ENCODE peak calls at places on chromosomes 2 and 18, in four cellular contexts. One of them, this sample, is unnamed. For H3K36me3, the result is how much of the 10 kb centered on the place peaks cover.

GRCh38 chr2:160494243-160494642 is 636 bp upstream of the RBMS1 start:
- DNase-seq in lower lobe of right lung: no peak
- DNase-seq in mucosa of descending colon: no peak
- DNase-seq in endothelial cell of umbilical vein: peak
- DNase-seq in this sample: no peak

GRCh38 chr2:195710407-195710806 is 53.4 kb downstream of the SLC39A10 start:
- DNase-seq in lower lobe of right lung: no peak
- DNase-seq in mucosa of descending colon: no peak
- DNase-seq in endothelial cell of umbilical vein: no peak
- DNase-seq in this sample: peak

GRCh38 chr18:8607776-8608682 is 1.2 kb upstream of the RAB12 start:
- DNase-seq in lower lobe of right lung: no peak
- DNase-seq in mucosa of descending colon: no peak
- DNase-seq in endothelial cell of umbilical vein: no peak
- DNase-seq in this sample: no peak

GRCh38 chr2:238462782-238463396 is 36.2 kb downstream of the ASB1 start:
- DNase-seq in lower lobe of right lung: no peak
- DNase-seq in mucosa of descending colon: peak
- DNase-seq in endothelial cell of umbilical vein: peak
- DNase-seq in this sample: peak

GRCh38 chr2:221482581-221483140 is 89.4 kb downstream of the EPHA4 start:
- DNase-seq in lower lobe of right lung: no peak
- DNase-seq in mucosa of descending colon: no peak
- DNase-seq in endothelial cell of umbilical vein: no peak
- DNase-seq in this sample: no peak

GRCh38 chr2:84631047-84631446 is 114.7 kb downstream of the DNAH6 start:
- DNase-seq in lower lobe of right lung: no peak
- DNase-seq in mucosa of descending colon: no peak
- DNase-seq in endothelial cell of umbilical vein: peak
- DNase-seq in this sample: peak

GRCh38 chr2:47078541-47079482 is 76.3 kb downstream of the STPG4 start:
- DNase-seq in lower lobe of right lung: no peak
- DNase-seq in mucosa of descending colon: peak
- DNase-seq in endothelial cell of umbilical vein: no peak
- DNase-seq in this sample: no peak

GRCh38 chr2:111236027-111236426 is 115.3 kb downstream of the BCL2L11 start:
- DNase-seq in lower lobe of right lung: peak
- DNase-seq in mucosa of descending colon: no peak
- DNase-seq in endothelial cell of umbilical vein: no peak
- DNase-seq in this sample: peak

GRCh38 chr2:120012363-120012762 is 514 bp upstream of the EPB41L5 start:
- DNase-seq in lower lobe of right lung: no peak
- DNase-seq in mucosa of descending colon: no peak
- DNase-seq in endothelial cell of umbilical vein: no peak
- DNase-seq in this sample: no peak

GRCh38 chr2:60439219-60439974 is 114.1 kb downstream of the BCL11A start:
- DNase-seq in lower lobe of right lung: peak
- DNase-seq in mucosa of descending colon: peak
- DNase-seq in endothelial cell of umbilical vein: no peak
- DNase-seq in this sample: no peak

GRCh38 chr2:170930132-170931109 is 1.4 kb downstream of the GORASP2 start:
- DNase-seq in lower lobe of right lung: no peak
- DNase-seq in mucosa of descending colon: peak
- DNase-seq in endothelial cell of umbilical vein: peak
- DNase-seq in this sample: peak

GRCh38 chr2:47357475-47357874 is 45.5 kb upstream of the MSH2 start:
- DNase-seq in lower lobe of right lung: no peak
- DNase-seq in mucosa of descending colon: peak
- DNase-seq in endothelial cell of umbilical vein: peak
- DNase-seq in this sample: peak

GRCh38 chr2:120675460-120676130 is 60.1 kb upstream of the GLI2 start:
- DNase-seq in lower lobe of right lung: peak
- DNase-seq in mucosa of descending colon: peak
- DNase-seq in endothelial cell of umbilical vein: peak
- DNase-seq in this sample: peak

GRCh38 chr2:9830685-9831410 is 12.4 kb upstream of the TAF1B start:
- DNase-seq in lower lobe of right lung: peak
- DNase-seq in mucosa of descending colon: peak
- DNase-seq in endothelial cell of umbilical vein: no peak
- DNase-seq in this sample: peak

GRCh38 chr2:171327043-171327496 is 106.7 kb downstream of the METTL8 start:
- DNase-seq in lower lobe of right lung: no peak
- DNase-seq in mucosa of descending colon: no peak
- DNase-seq in endothelial cell of umbilical vein: peak
- DNase-seq in this sample: no peak

GRCh38 chr2:74415762-74416395 is 5.5 kb downstream of the C2orf81 start:
- DNase-seq in lower lobe of right lung: no peak
- DNase-seq in mucosa of descending colon: no peak
- DNase-seq in endothelial cell of umbilical vein: no peak
- DNase-seq in this sample: no peak

GRCh38 chr2:159773426-159773825 is 24.6 kb downstream of the CD302 start:
- DNase-seq in lower lobe of right lung: no peak
- DNase-seq in mucosa of descending colon: no peak
- DNase-seq in endothelial cell of umbilical vein: no peak
- DNase-seq in this sample: no peak

GRCh38 chr2:844725-845124 is 105.9 kb upstream of the SNTG2 start:
- DNase-seq in lower lobe of right lung: no peak
- DNase-seq in mucosa of descending colon: no peak
- DNase-seq in endothelial cell of umbilical vein: no peak
- DNase-seq in this sample: no peak

GRCh38 chr18:11757084-11757590 is 68.1 kb downstream of the GNAL start:
- DNase-seq in lower lobe of right lung: no peak
- DNase-seq in mucosa of descending colon: no peak
- DNase-seq in endothelial cell of umbilical vein: no peak
- DNase-seq in this sample: no peak

GRCh38 chr2:62370304-62371250 is 135.4 kb downstream of the TMEM17 start:
- DNase-seq in lower lobe of right lung: no peak
- DNase-seq in mucosa of descending colon: no peak
- DNase-seq in endothelial cell of umbilical vein: no peak
- DNase-seq in this sample: no peak

GRCh38 chr2:172465417-172466334 is 38.3 kb downstream of the ITGA6 start:
- DNase-seq in lower lobe of right lung: peak
- DNase-seq in mucosa of descending colon: peak
- DNase-seq in endothelial cell of umbilical vein: peak
- DNase-seq in this sample: peak

GRCh38 chr2:107735206-107735605 is 91.5 kb upstream of the RGPD4 start:
- DNase-seq in lower lobe of right lung: no peak
- DNase-seq in mucosa of descending colon: no peak
- DNase-seq in endothelial cell of umbilical vein: no peak
- DNase-seq in this sample: no peak

GRCh38 chr18:33135951-33136660 is 304.4 kb downstream of the CCDC178 start:
- DNase-seq in lower lobe of right lung: no peak
- DNase-seq in mucosa of descending colon: no peak
- DNase-seq in endothelial cell of umbilical vein: peak
- DNase-seq in this sample: no peak

GRCh38 chr2:174985624-174986023 is 19.6 kb downstream of the CHN1 start:
- DNase-seq in lower lobe of right lung: no peak
- DNase-seq in mucosa of descending colon: no peak
- DNase-seq in endothelial cell of umbilical vein: peak
- DNase-seq in this sample: peak

GRCh38 chr2:3475771-3476170 is 43.6 kb downstream of the ADI1 start:
- DNase-seq in lower lobe of right lung: no peak
- DNase-seq in mucosa of descending colon: no peak
- DNase-seq in endothelial cell of umbilical vein: no peak
- DNase-seq in this sample: no peak

GRCh38 chr2:66490588-66491001 is 55.7 kb downstream of the MEIS1 start:
- DNase-seq in lower lobe of right lung: no peak
- DNase-seq in mucosa of descending colon: no peak
- DNase-seq in endothelial cell of umbilical vein: peak
- DNase-seq in this sample: peak

GRCh38 chr18:463442-464310 is 36.8 kb downstream of the COLEC12 start:
- DNase-seq in lower lobe of right lung: peak
- DNase-seq in mucosa of descending colon: no peak
- DNase-seq in endothelial cell of umbilical vein: no peak
- DNase-seq in this sample: no peak

GRCh38 chr2:20414806-20415205 is 32.1 kb upstream of the RHOB start:
- DNase-seq in lower lobe of right lung: no peak
- DNase-seq in mucosa of descending colon: no peak
- DNase-seq in endothelial cell of umbilical vein: no peak
- DNase-seq in this sample: no peak

GRCh38 chr2:17309186-17309585 is 209.1 kb downstream of the RAD51AP2 start:
- DNase-seq in lower lobe of right lung: no peak
- DNase-seq in mucosa of descending colon: no peak
- DNase-seq in endothelial cell of umbilical vein: no peak
- DNase-seq in this sample: no peak

GRCh38 chr2:142755191-142755590 is 122.3 kb upstream of the KYNU start:
- DNase-seq in lower lobe of right lung: no peak
- DNase-seq in mucosa of descending colon: no peak
- DNase-seq in endothelial cell of umbilical vein: no peak
- DNase-seq in this sample: no peak

GRCh38 chr2:102110596-102111334 is 31.8 kb upstream of the IL1R1 start:
- DNase-seq in lower lobe of right lung: no peak
- DNase-seq in mucosa of descending colon: no peak
- DNase-seq in endothelial cell of umbilical vein: no peak
- DNase-seq in this sample: no peak

GRCh38 chr2:207895236-207895860 is 125.6 kb upstream of the FZD5 start:
- DNase-seq in lower lobe of right lung: no peak
- DNase-seq in mucosa of descending colon: peak
- DNase-seq in endothelial cell of umbilical vein: peak
- DNase-seq in this sample: peak

GRCh38 chr2:15941483-15941853 is 1.1 kb downstream of the MYCN start:
- DNase-seq in lower lobe of right lung: no peak
- DNase-seq in mucosa of descending colon: no peak
- DNase-seq in endothelial cell of umbilical vein: no peak
- DNase-seq in this sample: no peak

GRCh38 chr2:64839844-64840243 is 149.4 kb upstream of the SLC1A4 start:
- DNase-seq in lower lobe of right lung: no peak
- DNase-seq in mucosa of descending colon: peak
- DNase-seq in endothelial cell of umbilical vein: no peak
- DNase-seq in this sample: no peak

GRCh38 chr18:2908166-2908945 is 61.5 kb downstream of the EMILIN2 start:
- DNase-seq in lower lobe of right lung: no peak
- DNase-seq in mucosa of descending colon: no peak
- DNase-seq in endothelial cell of umbilical vein: no peak
- DNase-seq in this sample: no peak
- H3K36me3 ChIP-seq in lower lobe of right lung: under half
- H3K36me3 ChIP-seq in mucosa of descending colon: under half
- H3K36me3 ChIP-seq in endothelial cell of umbilical vein: under half
- H3K36me3 ChIP-seq in this sample: under half

DNA sequence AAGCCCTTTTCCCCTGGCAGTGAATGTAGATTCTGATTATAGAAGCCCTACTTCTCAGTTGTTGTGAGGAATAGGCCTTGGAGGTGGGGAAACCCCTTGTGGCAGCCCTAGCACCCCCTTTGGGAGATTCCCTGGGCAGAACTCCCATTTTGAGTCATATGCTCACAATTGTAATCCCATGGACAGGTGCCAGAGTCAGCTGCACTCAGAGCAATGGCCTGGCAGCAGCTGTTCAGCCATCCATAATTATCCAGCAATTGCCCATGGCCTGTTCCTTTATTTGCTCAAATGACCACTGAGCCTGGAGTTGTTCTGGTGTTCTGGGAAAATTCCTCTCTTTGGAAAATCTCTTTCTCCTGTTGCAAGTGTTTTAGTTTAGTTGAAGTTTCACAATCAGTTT is 71.7 kb downstream of the PTRHD1 start:
- DNase-seq in lower lobe of right lung: no peak
- DNase-seq in mucosa of descending colon: peak
- DNase-seq in endothelial cell of umbilical vein: peak
- DNase-seq in this sample: peak
- H3K4me3 ChIP-seq in lower lobe of right lung: no peak
- H3K4me3 ChIP-seq in mucosa of descending colon: no peak
- H3K4me3 ChIP-seq in endothelial cell of umbilical vein: no peak
- H3K4me3 ChIP-seq in this sample: no peak

GRCh38 chr2:185522472-185522871 is 216.1 kb upstream of the FSIP2 start:
- DNase-seq in lower lobe of right lung: no peak
- DNase-seq in mucosa of descending colon: no peak
- DNase-seq in endothelial cell of umbilical vein: no peak
- DNase-seq in this sample: peak
- TF ChIP-seq CTCF in lower lobe of right lung: no peak
- TF ChIP-seq CTCF in mucosa of descending colon: no peak
- TF ChIP-seq CTCF in endothelial cell of umbilical vein: no peak
- TF ChIP-seq CTCF in this sample: peak

GRCh38 chr2:131085646-131086045 is 7.6 kb downstream of the FAM168B start:
- DNase-seq in lower lobe of right lung: no peak
- DNase-seq in mucosa of descending colon: no peak
- DNase-seq in endothelial cell of umbilical vein: no peak
- DNase-seq in this sample: no peak
- H3K36me3 ChIP-seq in lower lobe of right lung: half or more
- H3K36me3 ChIP-seq in mucosa of descending colon: under half
- H3K36me3 ChIP-seq in endothelial cell of umbilical vein: under half
- H3K36me3 ChIP-seq in this sample: under half

GRCh38 chr2:224157655-224158054 is 118.6 kb upstream of the SERPINE2 start:
- DNase-seq in lower lobe of right lung: no peak
- DNase-seq in mucosa of descending colon: no peak
- DNase-seq in endothelial cell of umbilical vein: no peak
- DNase-seq in this sample: no peak
- H3K4me3 ChIP-seq in lower lobe of right lung: no peak
- H3K4me3 ChIP-seq in mucosa of descending colon: no peak
- H3K4me3 ChIP-seq in endothelial cell of umbilical vein: no peak
- H3K4me3 ChIP-seq in this sample: no peak

This sample was measured in bronchial epithelial cell.